ENCODE peak calls at places on chromosomes 3 and 15, in four cellular contexts. One of them, this sample, is unnamed.

GRCh38 chr15:87498545-87498944 is 758.0 kb downstream of the NTRK3 start:
- DNase-seq in lower leg skin: no peak
- DNase-seq in sigmoid colon: no peak
- DNase-seq in NB4: no peak
- DNase-seq in this sample: no peak

GRCh38 chr3:156643729-156644389 is 30.5 kb upstream of the TIPARP start:
- DNase-seq in sigmoid colon: no peak
- DNase-seq in NB4: peak
- DNase-seq in lower leg skin: no peak
- DNase-seq in this sample: no peak

GRCh38 chr3:11803977-11804903 is 42.4 kb downstream of the TAMM41 start:
- DNase-seq in sigmoid colon: no peak
- DNase-seq in lower leg skin: no peak
- DNase-seq in NB4: peak
- DNase-seq in this sample: peak

GRCh38 chr15:69104050-69104750 is 56.2 kb upstream of the GLCE start:
- DNase-seq in NB4: no peak
- DNase-seq in lower leg skin: no peak
- DNase-seq in sigmoid colon: no peak
- DNase-seq in this sample: no peak

GRCh38 chr15:39589193-39589814 is 8.4 kb downstream of the THBS1 start:
- DNase-seq in lower leg skin: no peak
- DNase-seq in sigmoid colon: no peak
- DNase-seq in NB4: no peak
- DNase-seq in this sample: no peak

GRCh38 chr3:42213417-42213816 is 52.6 kb downstream of the CCK start:
- DNase-seq in lower leg skin: no peak
- DNase-seq in sigmoid colon: no peak
- DNase-seq in NB4: no peak
- DNase-seq in this sample: no peak

GRCh38 chr15:68510558-68510957 is 68.2 kb upstream of the CORO2B start:
- DNase-seq in sigmoid colon: no peak
- DNase-seq in lower leg skin: peak
- DNase-seq in NB4: peak
- DNase-seq in this sample: peak

GRCh38 chr3:21752749-21753347 is 1.8 kb upstream of the ZNF385D start:
- DNase-seq in NB4: peak
- DNase-seq in sigmoid colon: no peak
- DNase-seq in lower leg skin: peak
- DNase-seq in this sample: no peak

GRCh38 chr15:78810003-78810376 is 1.3 kb downstream of the ADAMTS7 start:
- DNase-seq in sigmoid colon: no peak
- DNase-seq in lower leg skin: no peak
- DNase-seq in NB4: no peak
- DNase-seq in this sample: no peak

GRCh38 chr3:44596631-44597030 is 11.9 kb downstream of the ZNF660 start:
- DNase-seq in NB4: no peak
- DNase-seq in lower leg skin: no peak
- DNase-seq in sigmoid colon: no peak
- DNase-seq in this sample: no peak

GRCh38 chr3:11808231-11808630 is 38.5 kb downstream of the TAMM41 start:
- DNase-seq in lower leg skin: no peak
- DNase-seq in sigmoid colon: peak
- DNase-seq in NB4: no peak
- DNase-seq in this sample: no peak

GRCh38 chr3:78912687-78913086 is 855.1 kb downstream of the ROBO1 start:
- DNase-seq in NB4: no peak
- DNase-seq in lower leg skin: no peak
- DNase-seq in sigmoid colon: no peak
- DNase-seq in this sample: no peak

GRCh38 chr15:39213385-39213840 is 367.5 kb upstream of the THBS1 start:
- DNase-seq in lower leg skin: peak
- DNase-seq in NB4: peak
- DNase-seq in sigmoid colon: peak
- DNase-seq in this sample: peak

GRCh38 chr15:99433026-99433756 is 132.6 kb upstream of the MEF2A start:
- DNase-seq in NB4: no peak
- DNase-seq in lower leg skin: no peak
- DNase-seq in sigmoid colon: peak
- DNase-seq in this sample: peak

GRCh38 chr3:114553949-114554593 is 260.2 kb downstream of the TIGIT start:
- DNase-seq in lower leg skin: no peak
- DNase-seq in NB4: no peak
- DNase-seq in sigmoid colon: no peak
- DNase-seq in this sample: no peak

GRCh38 chr15:96230557-96231181 is 99.8 kb upstream of the NR2F2 start:
- DNase-seq in NB4: no peak
- DNase-seq in lower leg skin: no peak
- DNase-seq in sigmoid colon: no peak
- DNase-seq in this sample: no peak

GRCh38 chr15:74438696-74439316 is 5.0 kb upstream of the SEMA7A start:
- DNase-seq in lower leg skin: peak
- DNase-seq in NB4: peak
- DNase-seq in sigmoid colon: peak
- DNase-seq in this sample: peak

GRCh38 chr3:37814547-37814946 is 47.1 kb upstream of the CTDSPL start:
- DNase-seq in sigmoid colon: no peak
- DNase-seq in NB4: peak
- DNase-seq in lower leg skin: no peak
- DNase-seq in this sample: no peak

GRCh38 chr3:20912406-20912805 is 726.4 kb upstream of the SGO1 start:
- DNase-seq in sigmoid colon: no peak
- DNase-seq in lower leg skin: no peak
- DNase-seq in NB4: no peak
- DNase-seq in this sample: no peak

GRCh38 chr3:52831500-52832301 is 1.2 kb upstream of the ITIH4 start:
- DNase-seq in sigmoid colon: peak
- DNase-seq in NB4: peak
- DNase-seq in lower leg skin: peak
- DNase-seq in this sample: peak

GRCh38 chr3:31960793-31961431 is 20.1 kb downstream of the OSBPL10 start:
- DNase-seq in NB4: no peak
- DNase-seq in sigmoid colon: no peak
- DNase-seq in lower leg skin: no peak
- DNase-seq in this sample: no peak

GRCh38 chr3:55692958-55693558 is 206.0 kb upstream of the WNT5A start:
- DNase-seq in sigmoid colon: no peak
- DNase-seq in NB4: no peak
- DNase-seq in lower leg skin: no peak
- DNase-seq in this sample: no peak

GRCh38 chr15:30926161-30926560 is 22.4 kb downstream of the FAN1 start:
- DNase-seq in NB4: no peak
- DNase-seq in sigmoid colon: no peak
- DNase-seq in lower leg skin: no peak
- DNase-seq in this sample: no peak

GRCh38 chr3:15800780-15801179 is 3.0 kb upstream of the ANKRD28 start:
- DNase-seq in sigmoid colon: no peak
- DNase-seq in NB4: peak
- DNase-seq in lower leg skin: no peak
- DNase-seq in this sample: no peak

GRCh38 chr3:82085811-82086475 is 324.5 kb upstream of the GBE1 start:
- DNase-seq in NB4: no peak
- DNase-seq in lower leg skin: no peak
- DNase-seq in sigmoid colon: no peak
- DNase-seq in this sample: no peak

GRCh38 chr3:100072328-100073048 is 41.8 kb downstream of the FILIP1L start:
- DNase-seq in lower leg skin: no peak
- DNase-seq in sigmoid colon: no peak
- DNase-seq in NB4: peak
- DNase-seq in this sample: no peak

GRCh38 chr15:66852064-66852905 is 150.2 kb downstream of the SMAD6 start:
- DNase-seq in NB4: no peak
- DNase-seq in sigmoid colon: peak
- DNase-seq in lower leg skin: no peak
- DNase-seq in this sample: no peak
- TF ChIP-seq CTCF in NB4: no peak
- TF ChIP-seq CTCF in sigmoid colon: no peak
- TF ChIP-seq CTCF in lower leg skin: no peak
- TF ChIP-seq CTCF in this sample: no peak

GRCh38 chr3:177358968-177359600 is 161.8 kb upstream of the TBL1XR1 start:
- DNase-seq in sigmoid colon: peak
- DNase-seq in NB4: peak
- DNase-seq in lower leg skin: no peak
- DNase-seq in this sample: peak

GRCh38 chr3:177358085-177358967 is 161.0 kb upstream of the TBL1XR1 start:
- DNase-seq in lower leg skin: peak
- DNase-seq in NB4: peak
- DNase-seq in sigmoid colon: peak
- DNase-seq in this sample: peak

GRCh38 chr3:177359601-177360357 is 162.5 kb upstream of the TBL1XR1 start:
- DNase-seq in NB4: peak
- DNase-seq in sigmoid colon: peak
- DNase-seq in lower leg skin: peak
- DNase-seq in this sample: peak

GRCh38 chr3:177356113-177356512 is 158.8 kb upstream of the TBL1XR1 start:
- DNase-seq in sigmoid colon: no peak
- DNase-seq in lower leg skin: no peak
- DNase-seq in NB4: no peak
- DNase-seq in this sample: no peak

DNA sequence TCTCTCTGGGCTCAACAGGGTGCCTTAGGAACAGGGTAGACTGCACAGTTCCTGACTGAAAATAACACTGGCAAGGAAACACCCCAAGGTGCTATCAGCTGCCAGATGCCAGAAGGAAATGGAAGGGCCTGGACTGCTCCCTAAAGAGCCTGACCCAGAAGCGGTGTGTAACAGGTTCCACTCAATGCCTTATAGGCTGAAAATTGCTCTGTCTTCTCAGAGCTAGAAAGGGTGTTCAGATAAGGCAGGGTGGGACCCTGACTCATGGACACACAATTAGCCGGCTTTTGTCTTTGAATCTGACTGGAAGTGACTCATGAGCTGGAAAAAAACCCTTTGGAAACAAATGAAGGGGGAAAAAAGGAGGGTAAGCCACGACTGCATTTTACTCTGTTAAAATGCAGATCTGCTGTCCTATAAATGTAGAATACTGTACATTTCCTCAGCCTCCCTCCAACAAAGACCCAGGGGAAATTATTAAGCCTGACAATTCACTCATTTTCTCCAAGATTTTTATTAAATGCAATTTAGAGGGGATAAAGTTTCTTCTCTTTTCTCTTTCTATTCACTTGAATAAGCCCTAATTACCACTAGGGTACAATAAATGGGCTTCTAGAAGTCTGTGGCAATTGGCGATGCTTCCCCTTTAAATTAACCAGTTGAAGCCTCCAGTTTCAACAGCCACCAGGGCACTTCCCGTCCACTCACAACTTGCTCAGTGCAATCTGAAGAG is 160.2 kb upstream of the TBL1XR1 start:
- DNase-seq in lower leg skin: no peak
- DNase-seq in sigmoid colon: no peak
- DNase-seq in NB4: peak
- DNase-seq in this sample: peak
- TF ChIP-seq POLR2A in lower leg skin: no peak
- TF ChIP-seq POLR2A in sigmoid colon: no peak
- TF ChIP-seq POLR2A in NB4: no peak
- TF ChIP-seq POLR2A in this sample: no peak

GRCh38 chr3:63048927-63049326 is 173.7 kb upstream of the CADPS start:
- DNase-seq in NB4: no peak
- DNase-seq in lower leg skin: no peak
- DNase-seq in sigmoid colon: no peak
- DNase-seq in this sample: no peak

GRCh38 chr3:63046152-63046551 is 170.9 kb upstream of the CADPS start:
- DNase-seq in NB4: no peak
- DNase-seq in sigmoid colon: no peak
- DNase-seq in lower leg skin: no peak
- DNase-seq in this sample: no peak

GRCh38 chr3:63046580-63046979 is 171.4 kb upstream of the CADPS start:
- DNase-seq in lower leg skin: no peak
- DNase-seq in sigmoid colon: no peak
- DNase-seq in NB4: no peak
- DNase-seq in this sample: no peak

GRCh38 chr3:63048365-63048764 is 173.1 kb upstream of the CADPS start:
- DNase-seq in NB4: no peak
- DNase-seq in lower leg skin: no peak
- DNase-seq in sigmoid colon: no peak
- DNase-seq in this sample: no peak

DNA sequence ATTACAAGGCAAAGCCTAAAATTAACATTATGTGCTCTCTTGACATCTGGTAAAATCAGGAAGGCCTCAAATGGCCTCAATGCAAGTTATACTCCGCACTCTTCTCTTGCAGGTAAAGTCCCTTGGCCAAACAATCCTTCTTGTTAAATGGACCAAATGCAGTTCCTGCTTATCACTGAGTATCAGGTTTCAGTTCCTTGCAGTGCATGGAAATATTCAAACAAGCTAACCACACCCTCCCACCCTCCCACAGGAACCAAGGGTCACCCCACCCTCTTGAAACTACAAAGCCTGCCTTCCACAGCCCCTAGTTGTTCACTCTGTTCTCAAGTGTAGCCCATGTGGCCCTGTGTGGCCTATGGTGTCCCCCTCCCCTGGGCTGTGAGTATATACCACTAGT is 171.9 kb upstream of the CADPS start:
- DNase-seq in NB4: no peak
- DNase-seq in lower leg skin: no peak
- DNase-seq in sigmoid colon: no peak
- DNase-seq in this sample: no peak
- H3K4me3 ChIP-seq in NB4: no peak
- H3K4me3 ChIP-seq in lower leg skin: no peak
- H3K4me3 ChIP-seq in sigmoid colon: no peak
- H3K4me3 ChIP-seq in this sample: no peak

GRCh38 chr3:132256984-132257383 is 60.2 kb upstream of the ACP3 start:
- DNase-seq in sigmoid colon: no peak
- DNase-seq in lower leg skin: no peak
- DNase-seq in NB4: peak
- DNase-seq in this sample: no peak
- TF ChIP-seq CTCF in sigmoid colon: no peak
- TF ChIP-seq CTCF in lower leg skin: no peak
- TF ChIP-seq CTCF in NB4: peak
- TF ChIP-seq CTCF in this sample: no peak

GRCh38 chr3:112086018-112086854 is at the start of gene C3orf52:
- DNase-seq in sigmoid colon: peak
- DNase-seq in NB4: no peak
- DNase-seq in lower leg skin: peak
- DNase-seq in this sample: peak
- TF ChIP-seq POLR2A in sigmoid colon: no peak
- TF ChIP-seq POLR2A in NB4: no peak
- TF ChIP-seq POLR2A in lower leg skin: no peak
- TF ChIP-seq POLR2A in this sample: no peak

DNA sequence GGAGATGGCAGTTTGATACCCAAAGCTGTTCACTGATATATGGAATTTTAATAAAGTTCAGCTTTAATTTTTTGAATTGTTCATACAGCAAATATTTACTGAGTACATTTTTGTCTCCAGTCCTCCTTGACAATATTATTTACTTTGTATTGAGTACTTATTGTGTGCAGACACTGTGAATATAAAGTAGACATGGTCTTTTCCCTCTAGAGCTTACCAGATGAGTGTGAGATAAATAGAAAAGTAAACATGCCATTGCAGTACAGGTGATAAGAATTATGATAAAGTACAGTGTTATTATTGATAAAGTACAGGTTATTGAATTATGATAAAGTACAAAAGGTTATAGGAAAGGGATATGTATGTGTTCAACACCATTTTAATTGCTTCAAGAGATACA is 2.1 kb downstream of the UBA5 start:
- DNase-seq in lower leg skin: no peak
- DNase-seq in sigmoid colon: no peak
- DNase-seq in NB4: no peak
- DNase-seq in this sample: no peak
- H3K4me3 ChIP-seq in lower leg skin: no peak
- H3K4me3 ChIP-seq in sigmoid colon: no peak
- H3K4me3 ChIP-seq in NB4: peak
- H3K4me3 ChIP-seq in this sample: no peak

This sample was measured in uterus.